ENCODE peak calls at places on chromosomes 7 and 10, in six cellular contexts. One of them, this sample, is unnamed.

GRCh38 chr10:98349508-98349922 is 65.5 kb downstream of the PYROXD2 start:
- DNase-seq in psoas muscle: peak
- DNase-seq in neural progenitor cell: no peak
- DNase-seq in GM12865: peak
- DNase-seq in ovary: no peak
- DNase-seq in K562: no peak
- DNase-seq in this sample: no peak

GRCh38 chr7:44074349-44074695 is 8.0 kb downstream of the POLM start:
- DNase-seq in GM12865: no peak
- DNase-seq in neural progenitor cell: no peak
- DNase-seq in K562: no peak
- DNase-seq in psoas muscle: peak
- DNase-seq in ovary: no peak
- DNase-seq in this sample: no peak

GRCh38 chr7:134527979-134528371 is 608 bp downstream of the AKR1B10 start:
- DNase-seq in K562: no peak
- DNase-seq in GM12865: no peak
- DNase-seq in neural progenitor cell: peak
- DNase-seq in ovary: no peak
- DNase-seq in psoas muscle: peak
- DNase-seq in this sample: no peak

GRCh38 chr7:105838273-105839141 is 37.9 kb downstream of the ATXN7L1 start:
- DNase-seq in neural progenitor cell: no peak
- DNase-seq in K562: no peak
- DNase-seq in GM12865: no peak
- DNase-seq in ovary: peak
- DNase-seq in psoas muscle: no peak
- DNase-seq in this sample: no peak

GRCh38 chr10:120423350-120424197 is 33.5 kb upstream of the PLPP4 start:
- DNase-seq in ovary: no peak
- DNase-seq in neural progenitor cell: peak
- DNase-seq in psoas muscle: no peak
- DNase-seq in K562: peak
- DNase-seq in GM12865: peak
- DNase-seq in this sample: peak

GRCh38 chr7:91348686-91349085 is 84.5 kb downstream of the FZD1 start:
- DNase-seq in GM12865: no peak
- DNase-seq in K562: no peak
- DNase-seq in neural progenitor cell: no peak
- DNase-seq in psoas muscle: no peak
- DNase-seq in ovary: no peak
- DNase-seq in this sample: peak

GRCh38 chr10:120788756-120789155 is 62.4 kb upstream of the WDR11 start:
- DNase-seq in psoas muscle: no peak
- DNase-seq in K562: no peak
- DNase-seq in GM12865: no peak
- DNase-seq in ovary: no peak
- DNase-seq in neural progenitor cell: no peak
- DNase-seq in this sample: no peak

GRCh38 chr7:82109288-82109687 is 334.3 kb downstream of the CACNA2D1 start:
- DNase-seq in GM12865: no peak
- DNase-seq in ovary: no peak
- DNase-seq in psoas muscle: no peak
- DNase-seq in K562: no peak
- DNase-seq in neural progenitor cell: no peak
- DNase-seq in this sample: no peak

GRCh38 chr7:107528461-107528860 is 35.3 kb downstream of the COG5 start:
- DNase-seq in ovary: no peak
- DNase-seq in neural progenitor cell: no peak
- DNase-seq in psoas muscle: no peak
- DNase-seq in GM12865: no peak
- DNase-seq in K562: no peak
- DNase-seq in this sample: no peak

GRCh38 chr10:96473866-96474265 is 39.9 kb downstream of the TLL2 start:
- DNase-seq in ovary: no peak
- DNase-seq in GM12865: no peak
- DNase-seq in K562: no peak
- DNase-seq in psoas muscle: no peak
- DNase-seq in neural progenitor cell: peak
- DNase-seq in this sample: no peak

GRCh38 chr7:105816954-105817615 is 59.3 kb downstream of the ATXN7L1 start:
- DNase-seq in neural progenitor cell: no peak
- DNase-seq in ovary: no peak
- DNase-seq in K562: no peak
- DNase-seq in GM12865: no peak
- DNase-seq in psoas muscle: no peak
- DNase-seq in this sample: no peak

GRCh38 chr7:77655836-77656455 is 40.3 kb upstream of the RSBN1L start:
- DNase-seq in neural progenitor cell: no peak
- DNase-seq in K562: no peak
- DNase-seq in psoas muscle: no peak
- DNase-seq in GM12865: no peak
- DNase-seq in ovary: no peak
- DNase-seq in this sample: no peak

GRCh38 chr7:70856889-70857511 is 274.9 kb upstream of the GALNT17 start:
- DNase-seq in ovary: peak
- DNase-seq in neural progenitor cell: peak
- DNase-seq in GM12865: peak
- DNase-seq in psoas muscle: peak
- DNase-seq in K562: peak
- DNase-seq in this sample: peak

GRCh38 chr10:131874991-131875451 is 25.8 kb upstream of the PPP2R2D start:
- DNase-seq in psoas muscle: peak
- DNase-seq in K562: peak
- DNase-seq in GM12865: peak
- DNase-seq in ovary: peak
- DNase-seq in neural progenitor cell: peak
- DNase-seq in this sample: peak

GRCh38 chr10:73648252-73648651 is 7.0 kb upstream of the MYOZ1 start:
- DNase-seq in GM12865: no peak
- DNase-seq in psoas muscle: no peak
- DNase-seq in neural progenitor cell: peak
- DNase-seq in K562: no peak
- DNase-seq in ovary: peak
- DNase-seq in this sample: no peak

GRCh38 chr7:36895112-36895511 is 170.8 kb upstream of the AOAH start:
- DNase-seq in ovary: no peak
- DNase-seq in psoas muscle: no peak
- DNase-seq in K562: no peak
- DNase-seq in GM12865: no peak
- DNase-seq in neural progenitor cell: no peak
- DNase-seq in this sample: no peak

GRCh38 chr10:9615179-9615578 is 1402.5 kb upstream of the CELF2 start:
- DNase-seq in neural progenitor cell: no peak
- DNase-seq in psoas muscle: no peak
- DNase-seq in GM12865: no peak
- DNase-seq in K562: no peak
- DNase-seq in ovary: no peak
- DNase-seq in this sample: no peak

GRCh38 chr10:68156373-68157185 is 47.3 kb downstream of the MYPN start:
- DNase-seq in ovary: peak
- DNase-seq in psoas muscle: no peak
- DNase-seq in K562: peak
- DNase-seq in GM12865: peak
- DNase-seq in neural progenitor cell: peak
- DNase-seq in this sample: peak

GRCh38 chr7:5773661-5774086 is 7.8 kb downstream of the RNF216 start:
- DNase-seq in psoas muscle: no peak
- DNase-seq in GM12865: no peak
- DNase-seq in K562: peak
- DNase-seq in ovary: no peak
- DNase-seq in neural progenitor cell: no peak
- DNase-seq in this sample: no peak

GRCh38 chr7:825386-825785 is 6.9 kb upstream of the SUN1 start:
- DNase-seq in GM12865: no peak
- DNase-seq in K562: no peak
- DNase-seq in ovary: no peak
- DNase-seq in neural progenitor cell: no peak
- DNase-seq in psoas muscle: no peak
- DNase-seq in this sample: no peak

GRCh38 chr7:17462059-17462695 is 163.7 kb downstream of the AHR start:
- DNase-seq in K562: no peak
- DNase-seq in ovary: no peak
- DNase-seq in psoas muscle: no peak
- DNase-seq in neural progenitor cell: no peak
- DNase-seq in GM12865: no peak
- DNase-seq in this sample: no peak

GRCh38 chr10:24257588-24257987 is 48.6 kb downstream of the KIAA1217 start:
- DNase-seq in psoas muscle: no peak
- DNase-seq in ovary: no peak
- DNase-seq in neural progenitor cell: no peak
- DNase-seq in K562: no peak
- DNase-seq in GM12865: no peak
- DNase-seq in this sample: no peak

GRCh38 chr7:108420482-108420908 is 35.7 kb downstream of the NRCAM start:
- DNase-seq in K562: no peak
- DNase-seq in GM12865: no peak
- DNase-seq in neural progenitor cell: no peak
- DNase-seq in ovary: no peak
- DNase-seq in psoas muscle: no peak
- DNase-seq in this sample: no peak

GRCh38 chr7:2412587-2413201 is 9.3 kb downstream of the CHST12 start:
- DNase-seq in psoas muscle: no peak
- DNase-seq in GM12865: no peak
- DNase-seq in ovary: no peak
- DNase-seq in neural progenitor cell: no peak
- DNase-seq in K562: no peak
- DNase-seq in this sample: no peak

GRCh38 chr7:2416659-2417058 is 13.2 kb downstream of the CHST12 start:
- DNase-seq in ovary: no peak
- DNase-seq in psoas muscle: no peak
- DNase-seq in GM12865: no peak
- DNase-seq in neural progenitor cell: no peak
- DNase-seq in K562: no peak
- DNase-seq in this sample: no peak

GRCh38 chr7:2411049-2411448 is 7.6 kb downstream of the CHST12 start:
- DNase-seq in neural progenitor cell: no peak
- DNase-seq in ovary: no peak
- DNase-seq in GM12865: no peak
- DNase-seq in psoas muscle: no peak
- DNase-seq in K562: no peak
- DNase-seq in this sample: no peak

GRCh38 chr7:2409745-2410414 is 6.5 kb downstream of the CHST12 start:
- DNase-seq in neural progenitor cell: no peak
- DNase-seq in psoas muscle: no peak
- DNase-seq in GM12865: no peak
- DNase-seq in ovary: no peak
- DNase-seq in K562: no peak
- DNase-seq in this sample: no peak

DNA sequence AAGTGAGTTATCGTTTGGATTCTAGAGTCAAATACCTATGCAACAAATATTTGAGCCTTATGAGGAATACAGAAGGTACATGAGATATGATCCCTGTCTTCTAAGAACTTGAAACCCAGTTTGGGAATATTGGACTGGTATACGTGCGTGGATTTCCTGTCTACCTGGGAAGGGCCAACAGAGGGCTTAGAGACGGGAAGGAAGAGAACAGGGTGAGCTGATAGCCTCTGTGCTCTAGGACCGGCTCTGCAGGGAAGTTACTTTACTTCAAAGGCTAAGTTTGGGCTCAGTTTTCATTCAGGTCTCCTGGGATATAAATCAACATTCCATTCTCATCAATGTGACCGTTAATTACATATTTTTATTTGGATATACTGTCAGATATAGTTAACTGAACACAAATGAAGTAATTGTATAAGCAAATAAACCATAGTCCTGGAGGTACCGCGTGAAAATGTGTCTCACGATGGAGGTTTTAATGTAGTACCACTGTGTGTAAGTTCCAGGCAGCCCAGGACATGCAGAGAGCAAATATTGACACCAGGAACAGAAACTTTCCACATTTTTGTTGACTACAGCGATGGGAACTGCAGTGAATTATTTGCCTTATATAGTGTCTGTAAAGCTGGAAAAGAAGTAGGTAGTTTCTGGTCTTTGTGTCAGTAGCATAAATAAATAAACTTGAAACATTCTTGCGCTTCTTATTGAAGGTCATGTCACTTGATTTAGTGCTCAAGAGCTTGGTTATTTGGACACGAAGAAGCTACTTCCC is 8.6 kb downstream of the CHST12 start:
- DNase-seq in K562: no peak
- DNase-seq in ovary: no peak
- DNase-seq in neural progenitor cell: no peak
- DNase-seq in psoas muscle: no peak
- DNase-seq in GM12865: no peak
- DNase-seq in this sample: no peak
- TF ChIP-seq CTCF in K562: no peak
- TF ChIP-seq CTCF in ovary: no peak
- TF ChIP-seq CTCF in neural progenitor cell: no peak
- TF ChIP-seq CTCF in psoas muscle: no peak
- TF ChIP-seq CTCF in GM12865: no peak
- TF ChIP-seq CTCF in this sample: no peak

GRCh38 chr7:101743241-101743994 is 74.0 kb upstream of the CUX1 start:
- DNase-seq in K562: peak
- DNase-seq in GM12865: peak
- DNase-seq in ovary: peak
- DNase-seq in neural progenitor cell: peak
- DNase-seq in psoas muscle: peak
- DNase-seq in this sample: peak
- TF ChIP-seq CTCF in K562: peak
- TF ChIP-seq CTCF in GM12865: peak
- TF ChIP-seq CTCF in ovary: peak
- TF ChIP-seq CTCF in neural progenitor cell: peak
- TF ChIP-seq CTCF in psoas muscle: peak
- TF ChIP-seq CTCF in this sample: no peak

GRCh38 chr10:123600177-123600576 is 66.0 kb upstream of the GPR26 start:
- DNase-seq in ovary: no peak
- DNase-seq in K562: no peak
- DNase-seq in psoas muscle: no peak
- DNase-seq in GM12865: no peak
- DNase-seq in neural progenitor cell: no peak
- DNase-seq in this sample: no peak

GRCh38 chr10:123597676-123598075 is 68.5 kb upstream of the GPR26 start:
- DNase-seq in psoas muscle: no peak
- DNase-seq in K562: no peak
- DNase-seq in neural progenitor cell: no peak
- DNase-seq in GM12865: no peak
- DNase-seq in ovary: no peak
- DNase-seq in this sample: no peak

GRCh38 chr10:123603130-123603529 is 63.0 kb upstream of the GPR26 start:
- DNase-seq in neural progenitor cell: no peak
- DNase-seq in K562: no peak
- DNase-seq in psoas muscle: no peak
- DNase-seq in GM12865: no peak
- DNase-seq in ovary: no peak
- DNase-seq in this sample: no peak

GRCh38 chr10:123595661-123596060 is 70.5 kb upstream of the GPR26 start:
- DNase-seq in ovary: no peak
- DNase-seq in K562: no peak
- DNase-seq in GM12865: no peak
- DNase-seq in neural progenitor cell: no peak
- DNase-seq in psoas muscle: no peak
- DNase-seq in this sample: no peak

GRCh38 chr10:123599366-123599849 is 66.7 kb upstream of the GPR26 start:
- DNase-seq in ovary: no peak
- DNase-seq in GM12865: no peak
- DNase-seq in K562: no peak
- DNase-seq in neural progenitor cell: no peak
- DNase-seq in psoas muscle: no peak
- DNase-seq in this sample: no peak
- TF ChIP-seq CTCF in ovary: no peak
- TF ChIP-seq CTCF in GM12865: no peak
- TF ChIP-seq CTCF in K562: no peak
- TF ChIP-seq CTCF in neural progenitor cell: no peak
- TF ChIP-seq CTCF in psoas muscle: no peak
- TF ChIP-seq CTCF in this sample: no peak

GRCh38 chr10:103396067-103396788 is at the start of the genes ATP5MK and PDCD11:
- DNase-seq in neural progenitor cell: peak
- DNase-seq in GM12865: peak
- DNase-seq in psoas muscle: peak
- DNase-seq in ovary: peak
- DNase-seq in K562: peak
- DNase-seq in this sample: peak
- TF ChIP-seq CTCF in neural progenitor cell: peak
- TF ChIP-seq CTCF in GM12865: no peak
- TF ChIP-seq CTCF in psoas muscle: no peak
- TF ChIP-seq CTCF in ovary: no peak
- TF ChIP-seq CTCF in K562: peak
- TF ChIP-seq CTCF in this sample: no peak